ENCODE peak calls at places on chromosomes 6 and 20, in five cellular contexts. Z, W, S, M and L are unnamed samples.

GRCh38 chr20:12928755-12929401 is 79.9 kb upstream of the SPTLC3 start:
- DNase-seq in Z (no peak), W (no peak), S (no peak), M (no peak), L (no peak)

GRCh38 chr20:11553603-11554002 is 364.1 kb upstream of the BTBD3 start:
- DNase-seq in Z (no peak), W (no peak), S (no peak), M (no peak), L (no peak)

GRCh38 chr20:56634735-56635422 is 5.8 kb downstream of the TFAP2C start:
- DNase-seq in Z (no peak), W (no peak), S (no peak), M (no peak), L (no peak)

GRCh38 chr6:140966676-140967075 is 1166.0 kb upstream of the GJE1 start:
- DNase-seq in Z (no peak), W (no peak), S (no peak), M (no peak), L (no peak)

GRCh38 chr6:132227937-132228336 is 173.3 kb downstream of the MOXD1 start:
- DNase-seq in Z (no peak), W (no peak), S (no peak), M (no peak), L (no peak)

GRCh38 chr6:109172096-109172495 is 76.8 kb downstream of the CEP57L1 start:
- DNase-seq in Z (no peak), W (no peak), S (no peak), M (no peak), L (no peak)

GRCh38 chr20:53974785-53975555 is 95.4 kb downstream of the BCAS1 start:
- DNase-seq in Z (no peak), W (no peak), S (no peak), M (no peak), L (no peak)

GRCh38 chr20:6142348-6142993 is 19.6 kb upstream of the FERMT1 start:
- DNase-seq in Z (peak; percentile 34), W (peak; percentile 68), S (peak; percentile 46), M (peak; percentile 76), L (peak; percentile 6)

GRCh38 chr6:52416629-52417151 is 3.5 kb upstream of the EFHC1 start:
- DNase-seq in Z (no peak), W (peak; percentile 45), S (no peak), M (peak; percentile 76), L (peak; percentile 60)

GRCh38 chr6:85747654-85748053 is 105.0 kb upstream of the SYNCRIP start:
- DNase-seq in Z (no peak), W (no peak), S (no peak), M (no peak), L (no peak)

GRCh38 chr6:160931378-160932343 is 59.9 kb upstream of the MAP3K4 start:
- DNase-seq in Z (no peak), W (no peak), S (no peak), M (peak; percentile 79), L (no peak)
- H3K4me3 ChIP-seq in Z (peak overlapping the region; percentile 52), W (no peak overlapping the region), S (peak overlapping the region; percentile 53), M (no peak overlapping the region), L (no peak overlapping the region)

DNA sequence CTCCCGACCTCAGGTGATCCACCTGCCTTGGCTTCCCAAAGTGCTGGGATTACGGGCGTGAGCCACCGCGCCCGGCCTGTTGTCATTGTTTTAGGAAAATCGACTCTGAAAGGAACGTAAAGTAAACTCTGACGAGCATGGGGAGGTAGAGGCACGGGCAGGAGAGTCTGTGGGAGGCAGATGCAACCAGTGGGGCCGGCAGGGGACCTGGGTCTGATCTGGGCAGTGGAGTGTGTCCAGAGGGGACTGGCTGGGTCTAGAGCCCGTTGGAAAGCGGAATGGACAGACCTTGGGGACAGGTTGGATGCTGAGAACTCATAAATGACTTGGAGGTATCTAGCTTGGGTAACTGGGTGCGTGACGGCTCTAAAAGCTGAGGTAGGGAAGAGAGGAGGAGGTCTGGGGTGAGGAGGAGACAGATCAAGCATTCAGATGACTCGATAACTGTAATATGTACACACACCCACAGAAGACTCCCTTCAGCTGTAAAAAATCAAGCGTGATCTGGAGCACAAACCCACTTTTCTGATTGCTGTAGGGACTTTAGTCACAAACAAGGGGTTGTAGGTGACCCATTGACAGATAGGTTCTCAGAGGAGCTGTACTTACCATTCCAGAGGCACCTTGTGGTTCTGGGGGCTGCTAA is 22.4 kb downstream of the MANBAL start:
- DNase-seq in Z (no peak), W (no peak), S (no peak), M (no peak), L (no peak)
- TF ChIP-seq CTCF in Z (no peak), W (no peak), S (no peak), M (no peak), L (no peak)

GRCh38 chr6:6586671-6587526 is 1.6 kb upstream of the LY86 start:
- DNase-seq in Z (no peak), W (no peak), S (no peak), M (no peak), L (peak; percentile 85)

GRCh38 chr6:6584310-6585002 is 4.1 kb upstream of the LY86 start:
- DNase-seq in Z (no peak), W (no peak), S (no peak), M (no peak), L (peak; percentile 59)

GRCh38 chr6:6586167-6586566 is 2.4 kb upstream of the LY86 start:
- DNase-seq in Z (no peak), W (no peak), S (no peak), M (no peak), L (no peak)

GRCh38 chr6:6583836-6584235 is 4.7 kb upstream of the LY86 start:
- DNase-seq in Z (no peak), W (no peak), S (no peak), M (no peak), L (peak; percentile 31)

DNA sequence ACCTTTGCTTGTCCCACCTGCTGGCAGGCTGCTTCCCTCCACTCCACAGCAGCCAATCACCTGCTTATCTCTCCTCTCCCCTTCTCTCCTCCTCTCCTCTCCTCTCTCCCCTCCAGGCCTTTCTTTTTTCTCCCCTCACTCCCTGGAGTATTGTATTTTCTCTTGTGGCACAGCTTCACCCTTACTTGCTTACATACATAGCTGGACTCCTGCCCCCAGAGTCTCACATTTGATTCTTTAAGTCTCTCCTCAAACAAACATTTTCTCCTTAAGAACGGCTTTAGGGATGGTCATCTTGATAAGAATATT is 3.6 kb upstream of the LY86 start:
- DNase-seq in Z (no peak), W (no peak), S (no peak), M (no peak), L (no peak)
- H3K27me3 ChIP-seq in Z (no peaks in the 10 kb centered on the region), W (no peaks in the 10 kb centered on the region), S (no peaks in the 10 kb centered on the region), M (no peaks in the 10 kb centered on the region), L (no peaks in the 10 kb centered on the region)

GRCh38 chr20:34216382-34216742 is 24.9 kb upstream of the ASIP start:
- DNase-seq in Z (no peak), W (no peak), S (no peak), M (no peak), L (no peak)
- H3K4me3 ChIP-seq in Z (peak overlapping the region; percentile 56), W (no peak overlapping the region), S (peak overlapping the region; percentile 51), M (peak overlapping the region; percentile 70), L (no peak overlapping the region)

GRCh38 chr6:73263570-73263909 is 544 bp upstream of the KHDC1 start:
- DNase-seq in Z (no peak), W (no peak), S (no peak), M (no peak), L (no peak)

GRCh38 chr6:73258721-73259120 is 4.3 kb downstream of the KHDC1 start:
- DNase-seq in Z (no peak), W (no peak), S (no peak), M (peak; percentile 63), L (no peak)

GRCh38 chr6:73264446-73264845 is 1.4 kb upstream of the KHDC1 start:
- DNase-seq in Z (no peak), W (no peak), S (no peak), M (no peak), L (no peak)

GRCh38 chr6:73262701-73263569 is at the start of gene KHDC1:
- DNase-seq in Z (peak; percentile 56), W (peak; percentile 20), S (peak; percentile 29), M (peak; percentile 88), L (peak; percentile 85)
- TF ChIP-seq CTCF in Z (no peak), W (no peak), S (no peak), M (peak; percentile 21), L (peak; percentile 14)

GRCh38 chr6:55014321-55015088 is 159.8 kb upstream of the HCRTR2 start:
- DNase-seq in Z (no peak), W (no peak), S (no peak), M (no peak), L (no peak)
- H3K27me3 ChIP-seq in Z (no peaks in the 10 kb centered on the region), W (no peaks in the 10 kb centered on the region), S (no peaks in the 10 kb centered on the region), M (no peaks in the 10 kb centered on the region), L (no peaks in the 10 kb centered on the region)

DNA sequence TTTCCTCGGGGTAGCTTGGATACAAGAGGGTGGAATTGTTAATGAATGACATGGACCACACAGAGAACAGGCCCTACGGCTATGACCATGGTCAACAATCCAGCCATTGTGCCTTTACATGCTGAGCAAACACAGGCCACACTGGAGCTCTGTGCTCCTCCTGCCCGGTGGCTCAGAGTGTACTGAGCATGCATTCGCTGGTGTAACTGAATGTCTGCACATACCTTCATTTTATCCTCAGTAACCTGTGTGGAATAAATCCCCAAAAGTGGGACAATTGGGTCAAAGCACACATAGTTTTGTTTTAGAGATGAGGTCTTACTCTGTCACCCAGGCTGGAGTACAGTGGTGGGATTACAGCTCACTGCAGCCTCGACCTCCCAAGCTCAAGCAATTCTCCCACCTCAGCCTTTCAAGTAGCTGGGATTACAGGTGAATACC is 32.8 kb downstream of the LRP11 start:
- DNase-seq in Z (no peak), W (no peak), S (no peak), M (no peak), L (no peak)
- H3K4me3 ChIP-seq in Z (no peak overlapping the region), W (no peak overlapping the region), S (no peak overlapping the region), M (no peak overlapping the region), L (no peak overlapping the region)